ENCODE peak calls at places on chromosomes 7 and 10, in ten cellular contexts. V is Panc1; Q is RWPE2; Z is T-helper 17 cell; L is activated naive CD8-positive, alpha-beta T cell treated with anti-CD3 and anti-CD28 coated beads, Interleukin-2, amount 10 ng/mL, durations not matched to agents 7 days and 5 days; P is T-cell; R is stimulated activated effector memory CD8-positive, alpha-beta T cell treated with anti-CD3 and anti-CD28 coated beads, Interleukin-12 subunit alpha, Interleukin-12 subunit beta, amount 100 ng/mL, for 72 hours; O is stimulated activated naive CD8-positive, alpha-beta T cell treated with anti-CD3 and anti-CD28 coated beads, Interleukin-15, Interleukin-2, amounts not matched to agents 100 U/mL and 50 U/mL, for 24 hours; U is left colon; T is CD4-positive, CD25-positive, alpha-beta regulatory T cell. S is an unnamed sample.

GRCh38 chr7:18103436-18104218 is 76.0 kb upstream of the PRPS1L1 start:
- ATAC-seq in V (no peak), Q (no peak), Z (no peak), L (no peak), P (no peak), R (no peak), O (no peak), U (no peak), T (no peak), S (no peak)

GRCh38 chr7:140645166-140645565 is 4.6 kb upstream of the DENND2A start:
- ATAC-seq in V (no peak), Q (no peak), Z (no peak), L (no peak), P (no peak), R (no peak), O (no peak), U (no peak), T (no peak), S (no peak)

GRCh38 chr10:31343551-31343950 is 24.5 kb downstream of the ZEB1 start:
- ATAC-seq in V (no peak), Q (no peak), Z (no peak), L (no peak), P (no peak), R (peak; percentile 39), O (peak; percentile 56), U (no peak), T (no peak), S (no peak)

GRCh38 chr10:27783660-27784059 is 38.0 kb upstream of the MKX start:
- ATAC-seq in V (no peak), Q (peak; percentile 87), Z (peak; percentile 52), L (peak; percentile 50), P (peak; percentile 71), R (peak; percentile 91), O (peak; percentile 88), U (no peak), T (no peak), S (no peak)

GRCh38 chr7:158738841-158739240 is 34.2 kb upstream of the NCAPG2 start:
- ATAC-seq in V (no peak), Q (no peak), Z (no peak), L (no peak), P (no peak), R (no peak), O (no peak), U (no peak), T (no peak), S (no peak)

GRCh38 chr7:71772783-71773182 is 639.4 kb downstream of the CALN1 start:
- ATAC-seq in V (no peak), Q (no peak), Z (no peak), L (no peak), P (no peak), R (no peak), O (no peak), U (no peak), T (no peak), S (no peak)

GRCh38 chr10:91885362-91886079 is 23.8 kb downstream of the FGFBP3 start:
- ATAC-seq in V (no peak), Q (no peak), Z (no peak), L (no peak), P (no peak), R (no peak), O (no peak), U (no peak), T (no peak), S (no peak)

GRCh38 chr7:128453836-128454804 is 1.6 kb upstream of the HILPDA start:
- ATAC-seq in V (peak; percentile 66), Q (no peak), Z (no peak), L (no peak), P (no peak), R (no peak), O (no peak), U (no peak), T (no peak), S (no peak)

GRCh38 chr10:101938316-101939272 is 95.0 kb upstream of the KCNIP2 start:
- ATAC-seq in V (no peak), Q (peak; percentile 81), Z (no peak), L (no peak), P (no peak), R (no peak), O (no peak), U (peak; percentile 39), T (no peak), S (no peak)